ENCODE peak calls at places on chromosomes 2 and 18, in seven cellular contexts. One of them, this sample, is unnamed.
A peak's percentile ranks its signal among the peaks of the same experiment; 100 is the strongest.

GRCh38 chr2:98912221-98912851 is 23.7 kb downstream of the CRACDL start:
- DNase-seq in SK-N-SH: peak; percentile 63
- DNase-seq in K562: no peak
- DNase-seq in HepG2: no peak
- DNase-seq in HCT116: peak; percentile 29
- DNase-seq in GM12878: no peak
- DNase-seq in H1: no peak
- DNase-seq in this sample: no peak

GRCh38 chr18:76953186-76953982 is 131.0 kb downstream of the ZNF236 start:
- DNase-seq in SK-N-SH: peak; percentile 45
- DNase-seq in K562: no peak
- DNase-seq in HepG2: no peak
- DNase-seq in HCT116: no peak
- DNase-seq in GM12878: no peak
- DNase-seq in H1: no peak
- DNase-seq in this sample: peak; percentile 10

GRCh38 chr2:41928593-41928992 is 119.2 kb upstream of the PKDCC start:
- DNase-seq in SK-N-SH: no peak
- DNase-seq in K562: no peak
- DNase-seq in HepG2: no peak
- DNase-seq in HCT116: no peak
- DNase-seq in GM12878: no peak
- DNase-seq in H1: no peak
- DNase-seq in this sample: no peak

GRCh38 chr2:159030674-159031380 is 62.4 kb downstream of the TANC1 start:
- DNase-seq in SK-N-SH: peak; percentile 59
- DNase-seq in K562: peak; percentile 75
- DNase-seq in HepG2: peak; percentile 10
- DNase-seq in HCT116: peak; percentile 23
- DNase-seq in GM12878: no peak
- DNase-seq in H1: peak; percentile 43
- DNase-seq in this sample: peak; percentile 5

GRCh38 chr2:99275882-99276281 is 20.4 kb upstream of the LYG2 start:
- DNase-seq in SK-N-SH: no peak
- DNase-seq in K562: no peak
- DNase-seq in HepG2: no peak
- DNase-seq in HCT116: no peak
- DNase-seq in GM12878: no peak
- DNase-seq in H1: no peak
- DNase-seq in this sample: no peak

GRCh38 chr18:48274301-48274700 is 134.9 kb downstream of the ZBTB7C start:
- DNase-seq in SK-N-SH: no peak
- DNase-seq in K562: no peak
- DNase-seq in HepG2: no peak
- DNase-seq in HCT116: no peak
- DNase-seq in GM12878: no peak
- DNase-seq in H1: no peak
- DNase-seq in this sample: no peak

GRCh38 chr18:79685281-79685680 is 5.7 kb downstream of the CTDP1 start:
- DNase-seq in SK-N-SH: peak; percentile 3
- DNase-seq in K562: no peak
- DNase-seq in HepG2: no peak
- DNase-seq in HCT116: no peak
- DNase-seq in GM12878: no peak
- DNase-seq in H1: no peak
- DNase-seq in this sample: no peak

GRCh38 chr2:8661736-8662135 is 20.1 kb upstream of the ID2 start:
- DNase-seq in SK-N-SH: no peak
- DNase-seq in K562: no peak
- DNase-seq in HepG2: no peak
- DNase-seq in HCT116: no peak
- DNase-seq in GM12878: no peak
- DNase-seq in H1: no peak
- DNase-seq in this sample: no peak

GRCh38 chr2:105600949-105601708 is 143.6 kb upstream of the NCK2 start:
- DNase-seq in SK-N-SH: no peak
- DNase-seq in K562: peak; percentile 89
- DNase-seq in HepG2: no peak
- DNase-seq in HCT116: no peak
- DNase-seq in GM12878: no peak
- DNase-seq in H1: no peak
- DNase-seq in this sample: no peak

GRCh38 chr2:97781981-97782380 is 68.6 kb downstream of the ZAP70 start:
- DNase-seq in SK-N-SH: no peak
- DNase-seq in K562: no peak
- DNase-seq in HepG2: no peak
- DNase-seq in HCT116: no peak
- DNase-seq in GM12878: no peak
- DNase-seq in H1: no peak
- DNase-seq in this sample: no peak

GRCh38 chr18:8654482-8655451 is 45.5 kb downstream of the RAB12 start:
- DNase-seq in SK-N-SH: peak; percentile 51
- DNase-seq in K562: peak; percentile 33
- DNase-seq in HepG2: no peak
- DNase-seq in HCT116: no peak
- DNase-seq in GM12878: no peak
- DNase-seq in H1: no peak
- DNase-seq in this sample: peak; percentile 43

GRCh38 chr2:158380786-158381185 is 75.8 kb downstream of the CCDC148 start:
- DNase-seq in SK-N-SH: no peak
- DNase-seq in K562: no peak
- DNase-seq in HepG2: no peak
- DNase-seq in HCT116: no peak
- DNase-seq in GM12878: no peak
- DNase-seq in H1: no peak
- DNase-seq in this sample: no peak

GRCh38 chr2:70926042-70926441 is 9.7 kb upstream of the ATP6V1B1 start:
- DNase-seq in SK-N-SH: no peak
- DNase-seq in K562: no peak
- DNase-seq in HepG2: no peak
- DNase-seq in HCT116: no peak
- DNase-seq in GM12878: no peak
- DNase-seq in H1: no peak
- DNase-seq in this sample: no peak

GRCh38 chr2:215654177-215654850 is 218.4 kb upstream of the FN1 start:
- DNase-seq in SK-N-SH: no peak
- DNase-seq in K562: no peak
- DNase-seq in HepG2: no peak
- DNase-seq in HCT116: no peak
- DNase-seq in GM12878: no peak
- DNase-seq in H1: no peak
- DNase-seq in this sample: peak; percentile 16

GRCh38 chr2:175030380-175031271 is 25.4 kb upstream of the CHN1 start:
- DNase-seq in SK-N-SH: peak; percentile 33
- DNase-seq in K562: peak; percentile 55
- DNase-seq in HepG2: peak; percentile 77
- DNase-seq in HCT116: peak; percentile 16
- DNase-seq in GM12878: no peak
- DNase-seq in H1: peak; percentile 13
- DNase-seq in this sample: peak; percentile 5

GRCh38 chr18:47999801-48000248 is 69.4 kb upstream of the SMAD2 start:
- DNase-seq in SK-N-SH: no peak
- DNase-seq in K562: peak; percentile 41
- DNase-seq in HepG2: no peak
- DNase-seq in HCT116: no peak
- DNase-seq in GM12878: no peak
- DNase-seq in H1: no peak
- DNase-seq in this sample: no peak

GRCh38 chr2:54504866-54505265 is 48.7 kb downstream of the SPTBN1 start:
- DNase-seq in SK-N-SH: no peak
- DNase-seq in K562: no peak
- DNase-seq in HepG2: no peak
- DNase-seq in HCT116: no peak
- DNase-seq in GM12878: no peak
- DNase-seq in H1: no peak
- DNase-seq in this sample: no peak

GRCh38 chr2:232239956-232240681 is 138.4 kb upstream of the ALPP start:
- DNase-seq in SK-N-SH: no peak
- DNase-seq in K562: no peak
- DNase-seq in HepG2: no peak
- DNase-seq in HCT116: no peak
- DNase-seq in GM12878: no peak
- DNase-seq in H1: no peak
- DNase-seq in this sample: no peak

GRCh38 chr2:173590278-173590811 is 235.7 kb downstream of the CDCA7 start:
- DNase-seq in SK-N-SH: peak; percentile 7
- DNase-seq in K562: no peak
- DNase-seq in HepG2: peak; percentile 12
- DNase-seq in HCT116: peak; percentile 96
- DNase-seq in GM12878: no peak
- DNase-seq in H1: peak; percentile 58
- DNase-seq in this sample: no peak

GRCh38 chr2:142038826-142039225 is 92.0 kb downstream of the LRP1B start:
- DNase-seq in SK-N-SH: no peak
- DNase-seq in K562: no peak
- DNase-seq in HepG2: no peak
- DNase-seq in HCT116: no peak
- DNase-seq in GM12878: no peak
- DNase-seq in H1: no peak
- DNase-seq in this sample: no peak

GRCh38 chr2:60964651-60965513 is 52.6 kb upstream of the PEX13 start:
- DNase-seq in SK-N-SH: no peak
- DNase-seq in K562: no peak
- DNase-seq in HepG2: no peak
- DNase-seq in HCT116: no peak
- DNase-seq in GM12878: no peak
- DNase-seq in H1: no peak
- DNase-seq in this sample: no peak

GRCh38 chr2:102208774-102209173 is 22.0 kb downstream of the IL1RL2 start:
- DNase-seq in SK-N-SH: no peak
- DNase-seq in K562: no peak
- DNase-seq in HepG2: no peak
- DNase-seq in HCT116: no peak
- DNase-seq in GM12878: no peak
- DNase-seq in H1: no peak
- DNase-seq in this sample: no peak

GRCh38 chr2:55917713-55918390 is 5.7 kb downstream of the EFEMP1 start:
- DNase-seq in SK-N-SH: no peak
- DNase-seq in K562: no peak
- DNase-seq in HepG2: no peak
- DNase-seq in HCT116: no peak
- DNase-seq in GM12878: no peak
- DNase-seq in H1: no peak
- DNase-seq in this sample: no peak

GRCh38 chr2:75920721-75921551 is 210.2 kb upstream of the GCFC2 start:
- DNase-seq in SK-N-SH: no peak
- DNase-seq in K562: no peak
- DNase-seq in HepG2: no peak
- DNase-seq in HCT116: no peak
- DNase-seq in GM12878: no peak
- DNase-seq in H1: no peak
- DNase-seq in this sample: no peak

DNA sequence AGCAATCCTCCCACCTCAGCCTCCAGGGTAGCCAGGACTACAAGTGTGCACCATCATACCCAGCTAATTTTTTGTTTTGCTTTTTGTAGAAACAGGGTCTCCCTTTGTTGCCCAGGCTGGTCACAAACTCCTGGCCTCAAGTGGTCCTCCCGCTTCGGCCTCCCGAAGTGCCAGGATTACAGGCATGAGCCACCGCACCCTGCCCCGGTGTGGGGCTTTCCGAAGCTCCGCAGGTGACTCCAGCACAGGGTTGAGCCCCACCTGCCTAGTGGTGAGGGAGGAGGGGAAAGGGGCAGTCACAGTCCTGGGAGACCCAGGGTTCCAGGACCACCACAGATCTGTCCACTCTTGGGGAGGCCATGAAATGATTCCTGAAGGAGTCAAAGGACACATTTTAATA is 5.2 kb downstream of the PRLH start:
- DNase-seq in SK-N-SH: no peak
- DNase-seq in K562: no peak
- DNase-seq in HepG2: no peak
- DNase-seq in HCT116: no peak
- DNase-seq in GM12878: no peak
- DNase-seq in H1: no peak
- DNase-seq in this sample: no peak
- TF ChIP-seq JUND in SK-N-SH: no peak
- TF ChIP-seq JUND in K562: no peak
- TF ChIP-seq JUND in HepG2: no peak
- TF ChIP-seq JUND in HCT116: no peak
- TF ChIP-seq JUND in GM12878: no peak
- TF ChIP-seq JUND in H1: no peak
- TF ChIP-seq JUND in this sample: no peak

GRCh38 chr2:68880213-68880612 is 9.0 kb upstream of the BMP10 start:
- DNase-seq in SK-N-SH: no peak
- DNase-seq in K562: no peak
- DNase-seq in HepG2: no peak
- DNase-seq in HCT116: no peak
- DNase-seq in GM12878: no peak
- DNase-seq in H1: no peak
- DNase-seq in this sample: no peak
- TF ChIP-seq JUND in SK-N-SH: no peak
- TF ChIP-seq JUND in K562: no peak
- TF ChIP-seq JUND in HepG2: no peak
- TF ChIP-seq JUND in HCT116: no peak
- TF ChIP-seq JUND in GM12878: no peak
- TF ChIP-seq JUND in H1: no peak
- TF ChIP-seq JUND in this sample: no peak

DNA sequence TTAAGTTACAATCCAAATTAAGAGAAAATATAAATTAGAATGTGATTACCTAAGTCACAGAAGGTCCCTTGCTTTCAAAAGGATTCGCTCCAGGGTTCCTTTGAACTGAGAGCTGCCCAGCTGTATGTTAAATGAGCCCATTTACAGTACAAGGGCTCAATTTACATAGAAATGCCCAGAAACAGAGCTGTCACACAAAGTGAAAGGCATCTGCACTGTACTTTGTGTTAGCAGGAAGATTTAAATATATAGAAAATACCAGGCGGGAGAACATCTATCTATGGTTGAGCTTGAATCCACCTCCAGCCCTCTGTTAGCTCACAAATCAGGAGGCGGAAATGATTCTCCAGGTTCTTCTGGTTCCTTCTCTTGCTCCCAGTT is 272.9 kb downstream of the PAX3 start:
- DNase-seq in SK-N-SH: no peak
- DNase-seq in K562: no peak
- DNase-seq in HepG2: no peak
- DNase-seq in HCT116: no peak
- DNase-seq in GM12878: no peak
- DNase-seq in H1: peak; percentile 61
- DNase-seq in this sample: no peak
- TF ChIP-seq JUND in SK-N-SH: no peak
- TF ChIP-seq JUND in K562: no peak
- TF ChIP-seq JUND in HepG2: no peak
- TF ChIP-seq JUND in HCT116: no peak
- TF ChIP-seq JUND in GM12878: no peak
- TF ChIP-seq JUND in H1: no peak
- TF ChIP-seq JUND in this sample: no peak

GRCh38 chr2:115083711-115084110 is 641.3 kb downstream of the DPP10 start:
- DNase-seq in SK-N-SH: no peak
- DNase-seq in K562: no peak
- DNase-seq in HepG2: no peak
- DNase-seq in HCT116: no peak
- DNase-seq in GM12878: no peak
- DNase-seq in H1: no peak
- DNase-seq in this sample: no peak

GRCh38 chr2:115083216-115083615 is 640.8 kb downstream of the DPP10 start:
- DNase-seq in SK-N-SH: peak; percentile 4
- DNase-seq in K562: no peak
- DNase-seq in HepG2: no peak
- DNase-seq in HCT116: no peak
- DNase-seq in GM12878: no peak
- DNase-seq in H1: no peak
- DNase-seq in this sample: peak; percentile 46

GRCh38 chr2:115084446-115084845 is 642.0 kb downstream of the DPP10 start:
- DNase-seq in SK-N-SH: no peak
- DNase-seq in K562: no peak
- DNase-seq in HepG2: no peak
- DNase-seq in HCT116: no peak
- DNase-seq in GM12878: no peak
- DNase-seq in H1: no peak
- DNase-seq in this sample: no peak
- TF ChIP-seq JUND in SK-N-SH: no peak
- TF ChIP-seq JUND in K562: no peak
- TF ChIP-seq JUND in HepG2: no peak
- TF ChIP-seq JUND in HCT116: no peak
- TF ChIP-seq JUND in GM12878: no peak
- TF ChIP-seq JUND in H1: no peak
- TF ChIP-seq JUND in this sample: no peak